ENCODE peak calls at places on chromosomes 16 and 17, in ten cellular contexts. Z is pancreas, D is mucosa of descending colon, J is cardiac muscle cell, P is lung, Q is GM12878, X is thoracic aorta, H is left ventricle myocardium inferior, R is upper lobe of right lung, F is sigmoid colon. G is an unnamed sample. For H3K4me1, the result is how much of the 10 kb centered on the place peaks cover.

GRCh38 chr17:66233023-66233753 is 4.0 kb upstream of the APOH start:
- DNase-seq in J (no peak), P (no peak), F (no peak), Z (no peak), R (no peak), D (no peak), Q (no peak), X (no peak), H (no peak), G (no peak)

GRCh38 chr16:46885960-46886763 is 2.0 kb downstream of the GPT2 start:
- DNase-seq in Z (peak), H (no peak), J (peak), F (no peak), P (no peak), D (no peak), R (peak), Q (no peak), X (no peak), G (peak)

GRCh38 chr17:62178579-62178978 is 113.5 kb upstream of the MED13 start:
- DNase-seq in Z (no peak), D (no peak), J (no peak), P (no peak), R (no peak), H (no peak), X (no peak), F (no peak), Q (no peak), G (peak)

GRCh38 chr17:57861737-57862409 is 12.0 kb upstream of the MRPS23 start:
- DNase-seq in D (peak), R (peak), X (peak), Z (peak), J (peak), H (peak), F (peak), Q (no peak), P (peak), G (peak)

GRCh38 chr17:10177921-10178788 is 20.3 kb downstream of the GAS7 start:
- DNase-seq in F (no peak), R (no peak), P (no peak), X (no peak), H (no peak), J (no peak), D (no peak), Q (no peak), Z (no peak), G (peak)

GRCh38 chr17:19513897-19514488 is 19.7 kb upstream of the SLC47A1 start:
- DNase-seq in P (peak), X (no peak), J (peak), D (no peak), Q (no peak), R (peak), H (peak), Z (peak), F (peak), G (peak)

GRCh38 chr17:58233547-58233946 is 4.8 kb upstream of the LPO start:
- DNase-seq in F (no peak), X (no peak), R (no peak), J (no peak), H (no peak), P (no peak), D (no peak), Z (no peak), Q (peak), G (no peak)

GRCh38 chr17:55842405-55843158 is 91.7 kb downstream of the PCTP start:
- DNase-seq in Z (no peak), Q (no peak), X (no peak), D (no peak), J (no peak), H (no peak), F (no peak), P (no peak), R (no peak), G (no peak)

GRCh38 chr17:1989135-1989534 is 36.0 kb downstream of the RTN4RL1 start:
- DNase-seq in Q (no peak), J (no peak), H (no peak), F (peak), P (no peak), D (no peak), R (no peak), X (peak), Z (no peak), G (no peak)

GRCh38 chr16:30615358-30616076 is 5.3 kb upstream of the ZNF689 start:
- DNase-seq in R (peak), Z (peak), H (peak), F (no peak), D (peak), X (no peak), P (peak), Q (no peak), J (peak), G (peak)

GRCh38 chr17:15910791-15911190 is 34.1 kb upstream of the ADORA2B start:
- DNase-seq in R (no peak), J (no peak), D (no peak), P (no peak), Z (peak), Q (no peak), F (no peak), X (no peak), H (no peak), G (no peak)

GRCh38 chr16:56990407-56991286 is 1.3 kb downstream of the NLRC5 start:
- DNase-seq in Q (no peak), R (no peak), Z (no peak), P (no peak), H (no peak), J (no peak), D (no peak), X (no peak), F (peak), G (no peak)

GRCh38 chr16:75108792-75109731 is 7.5 kb downstream of the LDHD start:
- DNase-seq in P (peak), Z (peak), F (peak), Q (peak), X (peak), R (peak), D (peak), J (no peak), H (peak), G (peak)

GRCh38 chr16:19810817-19811731 is 73.6 kb downstream of the GPRC5B start:
- DNase-seq in F (peak), Q (no peak), D (no peak), Z (no peak), R (no peak), P (no peak), H (no peak), J (no peak), X (no peak), G (peak)

GRCh38 chr17:44767493-44767892 is 8.7 kb downstream of the ADAM11 start:
- DNase-seq in R (no peak), Z (no peak), D (no peak), Q (no peak), P (no peak), X (no peak), F (no peak), H (no peak), J (no peak), G (no peak)

GRCh38 chr16:29883987-29884386 is 15.4 kb downstream of the SEZ6L2 start:
- DNase-seq in P (no peak), Q (no peak), R (no peak), Z (no peak), F (no peak), X (no peak), J (no peak), D (no peak), H (no peak), G (no peak)

GRCh38 chr17:78993981-78994671 is 14.4 kb upstream of the LGALS3BP start:
- DNase-seq in P (no peak), Z (peak), H (no peak), F (peak), X (no peak), J (no peak), D (no peak), R (no peak), Q (no peak), G (no peak)

GRCh38 chr17:74678541-74678940 is 34.2 kb downstream of the CD300LF start:
- DNase-seq in J (no peak), Z (no peak), Q (no peak), D (no peak), P (no peak), H (no peak), F (no peak), R (no peak), X (no peak), G (no peak)

GRCh38 chr17:78623541-78623940 is 46.3 kb upstream of the DNAH17 start:
- DNase-seq in D (no peak), J (no peak), P (no peak), Z (no peak), F (no peak), X (no peak), H (no peak), Q (no peak), R (no peak), G (no peak)

DNA sequence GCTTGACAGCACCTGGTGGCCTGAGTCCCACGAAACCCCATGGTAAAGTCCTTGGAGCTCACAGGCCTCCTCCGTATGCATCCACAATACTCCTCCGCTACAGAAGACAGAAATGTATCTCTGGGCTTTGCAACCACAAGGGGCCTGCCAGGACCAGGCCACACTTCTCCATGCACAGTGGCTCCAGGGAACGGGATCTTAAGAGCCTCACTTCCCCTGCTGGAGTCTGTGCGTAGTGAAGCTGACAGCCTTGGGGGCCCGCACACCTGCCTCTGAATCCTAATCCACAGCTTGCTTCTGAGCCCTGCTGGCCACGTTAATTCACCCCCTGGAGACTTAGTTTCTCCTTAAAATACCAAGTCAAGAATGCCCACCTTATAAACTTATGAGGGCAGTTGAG is 125.7 kb downstream of the COPRS start:
- DNase-seq in Q (no peak), F (no peak), X (no peak), Z (no peak), D (no peak), H (no peak), J (peak), R (no peak), P (no peak), G (no peak)
- TF ChIP-seq CTCF in Q (no peak), F (no peak), X (no peak), Z (no peak), D (no peak), H (no peak), J (no peak), R (no peak), P (no peak), G (no peak)

GRCh38 chr17:8955021-8955420 is 10.5 kb downstream of the PIK3R5 start:
- DNase-seq in X (no peak), D (no peak), Q (no peak), F (no peak), H (no peak), Z (no peak), J (no peak), R (no peak), P (no peak), G (no peak)
- H3K4me1 ChIP-seq in X (under half), D (under half), Q (half or more), F (under half), H (under half), Z (under half), J (under half), R (under half), P (under half), G (under half)

GRCh38 chr16:82061861-82062525 is 26.9 kb downstream of the HSD17B2 start:
- DNase-seq in F (no peak), H (no peak), P (no peak), J (peak), Z (no peak), D (no peak), X (no peak), R (no peak), Q (no peak), G (no peak)
- TF ChIP-seq CTCF in F (no peak), H (peak), P (peak), J (peak), Z (peak), D (peak), X (no peak), R (peak), Q (peak), G (peak)

GRCh38 chr16:70693231-70693671 is 7.4 kb upstream of the MTSS2 start:
- DNase-seq in J (peak), P (no peak), H (peak), Q (no peak), D (no peak), Z (no peak), R (no peak), F (peak), X (no peak), G (peak)
- H3K4me1 ChIP-seq in J (half or more), P (under half), H (half or more), Q (under half), D (under half), Z (under half), R (half or more), F (half or more), X (half or more), G (half or more)